ENCODE peak calls at places on chromosomes 11 and 22, in nine cellular contexts. M is H1, G is uterus, O is lower leg skin, V is HCT116, W is IMR-90, N is heart left ventricle, K is transverse colon, P is Peyer's patch. J is an unnamed sample.

GRCh38 chr11:101944896-101945295 is 28.6 kb upstream of the ANGPTL5 start:
- DNase-seq in M (no peak), G (no peak), O (no peak), V (no peak), W (no peak), N (no peak), K (no peak), P (no peak), J (no peak)

GRCh38 chr11:75160328-75160757 is 9.4 kb downstream of the SLCO2B1 start:
- DNase-seq in M (no peak), G (no peak), O (no peak), V (no peak), W (no peak), N (no peak), K (no peak), P (no peak), J (no peak)

GRCh38 chr22:49079743-49080500 is 747.8 kb downstream of the BRD1 start:
- DNase-seq in M (no peak), G (no peak), O (no peak), V (no peak), W (no peak), N (no peak), K (no peak), P (no peak), J (no peak)

GRCh38 chr11:9065614-9066431 is 25.6 kb downstream of the SCUBE2 start:
- DNase-seq in M (peak; percentile 30), G (no peak), O (no peak), V (no peak), W (peak; percentile 24), N (no peak), K (no peak), P (no peak), J (no peak)

GRCh38 chr11:106087815-106088435 is 10.5 kb downstream of the AASDHPPT start:
- DNase-seq in M (no peak), G (peak; percentile 52), O (peak; percentile 16), V (peak; percentile 33), W (peak; percentile 65), N (peak; percentile 23), K (peak; percentile 36), P (no peak), J (peak; percentile 68)

GRCh38 chr11:67374571-67375276 is 1.3 kb upstream of the CLCF1 start:
- DNase-seq in M (peak; percentile 63), G (peak; percentile 42), O (no peak), V (no peak), W (no peak), N (no peak), K (no peak), P (no peak), J (no peak)

GRCh38 chr11:45227836-45228235 is 58.3 kb downstream of the SYT13 start:
- DNase-seq in M (no peak), G (no peak), O (no peak), V (no peak), W (no peak), N (no peak), K (no peak), P (no peak), J (no peak)

GRCh38 chr22:44618400-44618799 is 83.6 kb upstream of the PRR5 start:
- DNase-seq in M (no peak), G (no peak), O (no peak), V (no peak), W (no peak), N (no peak), K (no peak), P (no peak), J (no peak)

GRCh38 chr11:117097567-117098268 is 510 bp downstream of the SIK3 start:
- DNase-seq in M (peak; percentile 74), G (peak; percentile 50), O (peak; percentile 29), V (no peak), W (no peak), N (peak; percentile 51), K (peak; percentile 44), P (peak; percentile 74), J (peak; percentile 61)

GRCh38 chr22:23685205-23685784 is 5.5 kb upstream of the RGL4 start:
- DNase-seq in M (no peak), G (peak; percentile 4), O (no peak), V (no peak), W (peak; percentile 33), N (no peak), K (no peak), P (peak; percentile 48), J (no peak)

GRCh38 chr11:88779551-88779950 is 286.2 kb downstream of the GRM5 start:
- DNase-seq in M (no peak), G (no peak), O (no peak), V (no peak), W (peak; percentile 92), N (no peak), K (no peak), P (no peak), J (no peak)

GRCh38 chr11:73266644-73267015 is 5.5 kb upstream of the P2RY6 start:
- DNase-seq in M (no peak), G (no peak), O (no peak), V (no peak), W (no peak), N (peak; percentile 27), K (no peak), P (no peak), J (no peak)

GRCh38 chr22:25368271-25368670 is 148.8 kb downstream of the CRYBB2 start:
- DNase-seq in M (no peak), G (peak; percentile 34), O (peak; percentile 24), V (no peak), W (peak; percentile 77), N (no peak), K (peak; percentile 76), P (no peak), J (peak; percentile 30)

GRCh38 chr11:103202048-103202651 is 92.9 kb downstream of the DYNC2H1 start:
- DNase-seq in M (no peak), G (no peak), O (no peak), V (peak; percentile 22), W (peak; percentile 63), N (no peak), K (no peak), P (no peak), J (peak; percentile 44)

GRCh38 chr11:47524200-47524874 is 28.6 kb downstream of the CELF1 start:
- DNase-seq in M (no peak), G (no peak), O (no peak), V (no peak), W (no peak), N (peak; percentile 45), K (no peak), P (no peak), J (no peak)

GRCh38 chr22:19503869-19504268 is 20.3 kb downstream of the CLDN5 start:
- DNase-seq in M (no peak), G (no peak), O (no peak), V (no peak), W (no peak), N (no peak), K (no peak), P (no peak), J (peak; percentile 37)

GRCh38 chr11:92391866-92392265 is 167.2 kb downstream of the FAT3 start:
- DNase-seq in M (no peak), G (no peak), O (no peak), V (no peak), W (no peak), N (no peak), K (no peak), P (no peak), J (no peak)

GRCh38 chr11:67284811-67285540 is 4.1 kb upstream of the ANKRD13D start:
- DNase-seq in M (no peak), G (no peak), O (no peak), V (no peak), W (no peak), N (peak; percentile 20), K (no peak), P (no peak), J (no peak)

GRCh38 chr11:67409261-67409666 is 5.4 kb downstream of the TBC1D10C start:
- DNase-seq in M (no peak), G (no peak), O (no peak), V (no peak), W (no peak), N (no peak), K (peak; percentile 77), P (no peak), J (peak; percentile 92)

GRCh38 chr11:125262194-125262824 is 97.8 kb downstream of the PKNOX2 start:
- DNase-seq in M (no peak), G (no peak), O (no peak), V (no peak), W (no peak), N (no peak), K (no peak), P (no peak), J (no peak)

GRCh38 chr22:22201925-22202343 is 42.7 kb upstream of the VPREB1 start:
- DNase-seq in M (no peak), G (no peak), O (no peak), V (no peak), W (no peak), N (no peak), K (no peak), P (no peak), J (no peak)

GRCh38 chr22:19290400-19291217 is 910 bp downstream of the CLTCL1 start:
- DNase-seq in M (no peak), G (peak; percentile 16), O (no peak), V (no peak), W (no peak), N (no peak), K (no peak), P (no peak), J (peak; percentile 43)

GRCh38 chr22:27154717-27155116 is 497.3 kb downstream of the MIAT start:
- DNase-seq in M (no peak), G (no peak), O (no peak), V (no peak), W (no peak), N (no peak), K (no peak), P (no peak), J (no peak)

GRCh38 chr11:134751161-134751560 is 339.1 kb upstream of the B3GAT1 start:
- DNase-seq in M (no peak), G (no peak), O (no peak), V (no peak), W (no peak), N (no peak), K (no peak), P (peak; percentile 23), J (no peak)
- TF ChIP-seq POLR2A in M (no peak), G (no peak), O (no peak), V (no peak), W (no peak), N (no peak), K (no peak), P (no peak), J (no peak)

GRCh38 chr11:35390737-35391682 is 28.3 kb downstream of the SLC1A2 start:
- DNase-seq in M (no peak), G (no peak), O (no peak), V (no peak), W (peak; percentile 89), N (no peak), K (peak; percentile 19), P (no peak), J (peak; percentile 39)
- H3K4me3 ChIP-seq in M (no peak overlapping the region), G (no peak overlapping the region), O (no peak overlapping the region), V (no peak overlapping the region), W (no peak overlapping the region), N (no peak overlapping the region), K (no peak overlapping the region), P (no peak overlapping the region), J (no peak overlapping the region)

GRCh38 chr11:72234920-72235319 is 9.1 kb downstream of the PHOX2A start:
- DNase-seq in M (no peak), G (no peak), O (no peak), V (no peak), W (no peak), N (no peak), K (no peak), P (no peak), J (no peak)
- TF ChIP-seq POLR2A in M (no peak), G (no peak), O (no peak), V (no peak), W (no peak), N (no peak), K (no peak), P (no peak), J (no peak)

GRCh38 chr22:41368543-41368817 is 13.3 kb upstream of the TEF start:
- DNase-seq in M (no peak), G (no peak), O (no peak), V (no peak), W (no peak), N (no peak), K (no peak), P (no peak), J (no peak)
- H3K4me3 ChIP-seq in M (no peak overlapping the region), G (peak overlapping the region; percentile 42), O (no peak overlapping the region), V (no peak overlapping the region), W (no peak overlapping the region), N (peak overlapping the region; percentile 62), K (no peak overlapping the region), P (peak overlapping the region; percentile 50), J (no peak overlapping the region)

J was measured in NB4.